ENCODE peak calls at places on chromosome 5, in seven cellular contexts. U, G, S, R, A, Q and M are unnamed samples.

GRCh38 chr5:66933066-66933465 is 263.5 kb downstream of the CD180 start:
- DNase-seq in R (no peak), U (no peak), Q (no peak), S (no peak), A (no peak), G (peak), M (no peak)

GRCh38 chr5:174790906-174791305 is 66.5 kb downstream of the MSX2 start:
- DNase-seq in R (peak), G (no peak), Q (no peak), U (no peak), S (no peak), A (no peak), M (no peak)

GRCh38 chr5:81214848-81215247 is 18.3 kb upstream of the CKMT2 start:
- DNase-seq in G (no peak), S (no peak), Q (no peak), R (no peak), A (no peak), U (no peak), M (no peak)

GRCh38 chr5:135139397-135140134 is 105.5 kb upstream of the PITX1 start:
- DNase-seq in S (peak), U (no peak), G (peak), R (no peak), A (no peak), Q (no peak), M (no peak)

GRCh38 chr5:140631831-140632365 is 1.1 kb downstream of the CD14 start:
- DNase-seq in G (no peak), S (peak), U (peak), A (no peak), Q (no peak), R (no peak), M (peak)

GRCh38 chr5:138230981-138231589 is 18.0 kb upstream of the CDC23 start:
- DNase-seq in Q (no peak), A (no peak), R (peak), U (no peak), S (no peak), G (peak), M (no peak)

GRCh38 chr5:62082370-62082778 is 223.6 kb upstream of the KIF2A start:
- DNase-seq in A (no peak), Q (no peak), R (no peak), S (no peak), U (no peak), G (peak), M (no peak)

GRCh38 chr5:31824886-31825774 is 186.2 kb downstream of the PDZD2 start:
- DNase-seq in Q (peak), G (peak), U (peak), A (no peak), S (peak), R (peak), M (peak)

GRCh38 chr5:50564079-50564478 is 102.4 kb upstream of the PARP8 start:
- DNase-seq in Q (no peak), U (no peak), G (no peak), S (no peak), R (no peak), A (no peak), M (peak)

GRCh38 chr5:5209510-5210286 is 69.6 kb downstream of the ADAMTS16 start:
- DNase-seq in R (no peak), U (no peak), S (no peak), Q (no peak), G (no peak), A (no peak), M (no peak)

GRCh38 chr5:7926296-7926695 is 57.3 kb downstream of the MTRR start:
- DNase-seq in S (no peak), R (peak), A (no peak), U (no peak), Q (no peak), G (peak), M (no peak)

GRCh38 chr5:57532513-57533497 is 50.2 kb upstream of the ACTBL2 start:
- DNase-seq in U (no peak), Q (no peak), R (no peak), A (no peak), S (no peak), G (peak), M (no peak)

GRCh38 chr5:122126177-122126701 is 3.1 kb upstream of the ZNF474 start:
- DNase-seq in U (no peak), Q (no peak), R (no peak), S (no peak), G (peak), A (no peak), M (no peak)

GRCh38 chr5:145666591-145666990 is 168.6 kb downstream of the PRELID2 start:
- DNase-seq in A (no peak), Q (no peak), G (no peak), R (no peak), U (no peak), S (no peak), M (no peak)

GRCh38 chr5:1724822-1725602 is 74.6 kb downstream of the MRPL36 start:
- DNase-seq in A (no peak), R (no peak), Q (no peak), U (peak), G (no peak), S (no peak), M (no peak)

GRCh38 chr5:9621379-9621903 is 8.7 kb downstream of the TAS2R1 start:
- DNase-seq in Q (no peak), R (peak), G (peak), U (no peak), A (no peak), S (no peak), M (no peak)

GRCh38 chr5:127907907-127908306 is 175.7 kb upstream of the SLC12A2 start:
- DNase-seq in S (no peak), G (no peak), A (no peak), U (no peak), Q (no peak), R (no peak), M (no peak)

GRCh38 chr5:141507387-141508091 is 18.7 kb downstream of the PCDHGC5 start:
- DNase-seq in R (peak), S (no peak), U (no peak), A (no peak), Q (no peak), G (peak), M (no peak)

GRCh38 chr5:113371788-113372196 is 63.0 kb downstream of the TSSK1B start:
- DNase-seq in A (no peak), S (no peak), R (no peak), G (no peak), Q (no peak), U (no peak), M (no peak)

GRCh38 chr5:135178476-135179155 is 144.6 kb upstream of the PITX1 start:
- DNase-seq in G (no peak), S (no peak), A (no peak), Q (no peak), R (no peak), U (no peak), M (no peak)

GRCh38 chr5:154713615-154714125 is 41.5 kb upstream of the LARP1 start:
- DNase-seq in U (no peak), A (no peak), R (no peak), Q (no peak), S (peak), G (no peak), M (no peak)

GRCh38 chr5:73300520-73301207 is 127.7 kb downstream of the TMEM174 start:
- DNase-seq in R (no peak), G (no peak), S (no peak), U (no peak), Q (no peak), A (no peak), M (no peak)

GRCh38 chr5:152271420-152271819 is 133.7 kb downstream of the NMUR2 start:
- DNase-seq in A (no peak), G (no peak), S (no peak), Q (no peak), R (peak), U (peak), M (no peak)

GRCh38 chr5:1174122-1174936 is 27.1 kb upstream of the SLC6A19 start:
- DNase-seq in Q (peak), A (peak), S (peak), U (peak), R (no peak), G (peak), M (peak)

GRCh38 chr5:122874179-122874875 is 28.9 kb downstream of the SNX24 start:
- DNase-seq in U (no peak), Q (no peak), S (no peak), R (no peak), A (no peak), G (no peak), M (no peak)

GRCh38 chr5:11377896-11378295 is 526.4 kb downstream of the CTNND2 start:
- DNase-seq in U (no peak), G (no peak), A (no peak), R (no peak), Q (no peak), S (no peak), M (no peak)

GRCh38 chr5:127839496-127840197 is 136.5 kb downstream of the CCDC192 start:
- DNase-seq in S (no peak), Q (no peak), A (no peak), R (no peak), G (no peak), U (no peak), M (no peak)

GRCh38 chr5:136028782-136029742 is at the start of gene TGFBI:
- DNase-seq in R (peak), G (peak), S (peak), Q (peak), U (peak), A (peak), M (peak)

GRCh38 chr5:169862348-169862905 is 117.9 kb downstream of the INSYN2B start:
- DNase-seq in Q (no peak), A (no peak), S (no peak), R (no peak), U (no peak), G (no peak), M (no peak)

GRCh38 chr5:84259221-84260045 is 125.2 kb downstream of the EDIL3 start:
- DNase-seq in G (no peak), U (no peak), Q (no peak), S (no peak), A (no peak), R (no peak), M (no peak)

GRCh38 chr5:82986404-82986803 is 90.8 kb downstream of the TMEM167A start:
- DNase-seq in A (no peak), S (no peak), R (no peak), G (no peak), Q (no peak), U (no peak), M (no peak)

GRCh38 chr5:156375895-156376495 is 49.0 kb downstream of the SGCD start:
- DNase-seq in Q (no peak), U (no peak), R (no peak), A (no peak), G (no peak), S (no peak), M (peak)

GRCh38 chr5:181189363-181189961 is 15.5 kb downstream of the TRIM7 start:
- DNase-seq in A (peak), G (peak), U (no peak), Q (peak), R (peak), S (peak), M (peak)

GRCh38 chr5:76544268-76544926 is 78.8 kb downstream of the F2RL2 start:
- DNase-seq in A (peak), Q (peak), U (peak), R (peak), S (peak), G (peak), M (peak)
- TF ChIP-seq CTCF in A (peak), Q (peak), U (peak), R (peak), S (peak), G (peak), M (peak)

DNA sequence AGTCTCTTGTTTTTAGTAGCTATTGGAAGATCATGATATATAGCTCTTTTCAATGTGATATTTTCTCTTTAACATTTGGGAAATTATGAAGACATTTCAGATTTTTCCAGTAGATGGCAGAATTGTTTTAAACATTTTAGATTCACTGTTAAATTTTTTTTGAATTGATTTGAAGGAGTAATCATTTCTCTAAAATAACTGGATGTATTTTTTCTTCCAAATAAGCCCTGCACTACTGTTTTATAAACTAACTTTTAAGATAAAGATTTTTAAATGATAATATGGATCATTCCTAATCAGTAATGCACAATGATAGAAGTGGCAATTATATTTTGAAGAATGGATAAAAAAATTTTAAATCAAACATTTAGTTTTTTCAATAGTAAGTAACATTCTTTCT is 14.2 kb downstream of the NDUFAF2 start:
- DNase-seq in G (peak), Q (no peak), U (no peak), S (no peak), R (no peak), A (no peak), M (peak)
- TF ChIP-seq CTCF in G (peak), Q (peak), U (no peak), S (peak), R (peak), A (no peak), M (peak)

GRCh38 chr5:131110256-131110594 is 54.8 kb downstream of the HINT1 start:
- DNase-seq in R (no peak), G (no peak), S (no peak), A (no peak), U (no peak), Q (no peak), M (no peak)
- TF ChIP-seq CTCF in R (no peak), G (peak), S (no peak), A (peak), U (no peak), Q (no peak), M (no peak)

DNA sequence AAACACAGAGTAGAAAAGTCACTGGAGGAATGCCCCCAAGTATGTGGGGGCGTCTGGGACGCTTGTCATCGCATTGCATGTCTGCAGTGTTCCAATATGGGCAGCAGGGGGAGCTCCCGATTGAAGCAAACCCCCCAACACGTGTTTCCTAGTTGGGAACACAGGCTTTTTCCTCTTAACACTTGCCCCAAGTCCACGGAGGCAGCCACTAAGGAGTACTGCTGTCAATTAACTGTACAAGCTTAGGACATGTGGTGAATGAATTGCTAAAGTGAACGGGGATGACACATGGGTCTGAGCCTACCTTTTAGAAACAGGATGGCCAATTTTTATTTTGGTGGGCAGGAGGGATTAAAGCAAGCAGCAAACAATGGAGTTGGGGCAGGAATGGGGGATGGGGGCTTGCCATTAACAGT is 2.2 kb downstream of the GABRB2 start:
- DNase-seq in R (peak), U (peak), S (peak), G (peak), Q (peak), A (no peak), M (peak)
- TF ChIP-seq CTCF in R (peak), U (peak), S (peak), G (peak), Q (peak), A (peak), M (peak)

GRCh38 chr5:171513591-171513990 is 94.1 kb downstream of the FGF18 start:
- DNase-seq in G (no peak), R (no peak), S (no peak), Q (no peak), A (no peak), U (no peak), M (no peak)
- TF ChIP-seq CTCF in G (no peak), R (no peak), S (no peak), Q (no peak), A (no peak), U (no peak), M (no peak)

DNA sequence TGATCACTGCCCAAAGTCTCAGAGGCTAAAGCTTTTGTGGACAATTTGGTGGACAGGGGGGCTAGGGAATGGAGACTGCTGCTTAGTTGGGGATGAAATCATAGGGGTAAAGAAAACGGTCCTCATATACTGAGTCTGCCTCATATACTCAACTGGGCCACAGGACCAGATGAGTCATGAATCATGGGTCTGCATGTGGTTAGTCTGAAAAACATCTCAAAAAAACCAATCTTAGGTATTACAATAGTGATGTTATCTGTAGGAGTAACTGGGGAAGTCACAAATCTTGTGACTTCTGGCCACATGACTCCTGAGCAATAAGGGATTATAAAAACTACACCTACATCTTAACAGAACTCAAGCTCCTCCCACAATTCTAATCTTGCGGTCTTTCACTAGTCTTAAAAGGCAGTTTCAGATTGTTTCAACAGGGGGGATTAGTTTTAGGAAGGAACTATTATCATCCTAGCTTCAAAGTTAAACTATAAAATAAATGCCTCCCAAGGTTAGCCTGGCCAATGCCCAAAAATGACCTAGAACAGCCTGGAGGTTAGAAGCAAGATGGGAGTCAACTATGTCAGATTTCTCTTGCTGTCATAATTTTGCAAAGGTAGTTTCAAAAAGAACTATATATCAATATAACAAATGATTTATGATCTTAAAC is 17.5 kb downstream of the TMEM161B start:
- DNase-seq in A (no peak), U (no peak), R (no peak), G (no peak), S (no peak), Q (no peak), M (no peak)
- TF ChIP-seq CTCF in A (no peak), U (no peak), R (no peak), G (no peak), S (no peak), Q (no peak), M (no peak)

DNA sequence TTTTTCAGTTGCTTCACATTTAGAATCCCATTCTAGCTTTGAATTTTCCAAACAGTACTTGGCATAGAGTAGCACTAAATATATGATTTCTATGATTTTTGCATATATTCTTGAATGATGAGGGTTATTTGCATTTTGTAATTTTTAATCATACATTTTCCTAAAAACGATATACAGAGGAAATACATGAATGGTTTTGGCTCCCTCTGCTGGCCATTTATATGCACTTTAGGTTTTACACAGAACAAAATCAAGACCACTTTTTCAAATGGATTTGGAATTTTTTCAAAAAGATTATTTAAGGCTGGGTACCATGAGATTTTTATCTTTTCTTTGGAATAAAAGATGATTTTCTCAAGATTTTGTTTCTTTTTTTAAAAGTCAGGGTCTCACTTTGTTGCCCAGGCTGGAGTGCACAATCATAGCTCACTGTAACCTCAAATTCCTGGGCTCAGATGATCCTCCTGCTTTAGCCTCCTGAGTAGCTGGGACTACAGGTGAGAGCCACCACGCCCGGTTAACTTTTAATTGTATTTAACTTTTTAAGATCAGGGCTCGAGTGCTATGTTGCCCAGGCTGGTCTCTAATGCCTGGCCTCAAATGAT is 16.7 kb upstream of the COMMD10 start:
- DNase-seq in R (peak), S (no peak), G (peak), U (no peak), Q (peak), A (no peak), M (peak)
- TF ChIP-seq CTCF in R (peak), S (peak), G (peak), U (no peak), Q (peak), A (peak), M (peak)

GRCh38 chr5:93595420-93596136 is 12.6 kb downstream of the NR2F1 start:
- DNase-seq in S (no peak), A (no peak), R (no peak), U (no peak), Q (no peak), G (no peak), M (peak)

GRCh38 chr5:93594591-93595419 is 11.8 kb downstream of the NR2F1 start:
- DNase-seq in S (no peak), U (no peak), Q (peak), A (no peak), R (no peak), G (no peak), M (peak)

GRCh38 chr5:93596310-93596675 is 13.3 kb downstream of the NR2F1 start:
- DNase-seq in U (no peak), A (no peak), Q (no peak), R (no peak), G (no peak), S (no peak), M (no peak)

GRCh38 chr5:93598141-93598996 is 15.3 kb downstream of the NR2F1 start:
- DNase-seq in S (no peak), Q (no peak), G (no peak), R (no peak), A (no peak), U (no peak), M (no peak)

GRCh38 chr5:93596676-93597441 is 13.8 kb downstream of the NR2F1 start:
- DNase-seq in R (no peak), G (no peak), S (peak), Q (no peak), A (no peak), U (no peak), M (peak)
- TF ChIP-seq CTCF in R (peak), G (no peak), S (no peak), Q (peak), A (no peak), U (no peak), M (peak)

GRCh38 chr5:38751103-38751502 is 94.7 kb upstream of the OSMR start:
- DNase-seq in A (no peak), S (no peak), R (no peak), Q (no peak), U (peak), G (no peak), M (no peak)
- TF ChIP-seq CTCF in A (no peak), S (no peak), R (peak), Q (no peak), U (peak), G (peak), M (no peak)